ENCODE peak calls at places on chromosomes 6 and 20, in four cellular contexts. I, R, S and F are unnamed samples.

GRCh38 chr6:55445648-55446204 is 118.5 kb downstream of the GFRAL start:
- DNase-seq in I (no peak), R (peak), S (no peak), F (no peak)

GRCh38 chr6:18485660-18486435 is 98.7 kb downstream of the RNF144B start:
- DNase-seq in I (no peak), R (no peak), S (no peak), F (no peak)

GRCh38 chr6:87172292-87172691 is 16.9 kb downstream of the ZNF292 start:
- DNase-seq in I (no peak), R (no peak), S (no peak), F (no peak)

GRCh38 chr6:145247677-145248419 is 487.5 kb downstream of the EPM2A start:
- DNase-seq in I (no peak), R (peak), S (no peak), F (no peak)

GRCh38 chr6:156933201-156934053 is 156.2 kb downstream of the ARID1B start:
- DNase-seq in I (no peak), R (no peak), S (no peak), F (no peak)

GRCh38 chr6:158207452-158207788 is 39.3 kb downstream of the GTF2H5 start:
- DNase-seq in I (no peak), R (peak), S (no peak), F (peak)

GRCh38 chr6:37777272-37777736 is 42.2 kb upstream of the ZFAND3 start:
- DNase-seq in I (no peak), R (peak), S (no peak), F (no peak)

GRCh38 chr6:11323666-11324452 is 91.4 kb upstream of the NEDD9 start:
- DNase-seq in I (no peak), R (no peak), S (no peak), F (no peak)

GRCh38 chr6:111823831-111824607 is 49.2 kb downstream of the FYN start:
- DNase-seq in I (no peak), R (peak), S (no peak), F (no peak)

GRCh38 chr20:41279546-41280225 is 37.8 kb downstream of the ZHX3 start:
- DNase-seq in I (no peak), R (peak), S (no peak), F (peak)

GRCh38 chr20:53133134-53133533 is 161.0 kb downstream of the TSHZ2 start:
- DNase-seq in I (no peak), R (no peak), S (no peak), F (no peak)

GRCh38 chr6:108781419-108782110 is 66.7 kb upstream of the ARMC2 start:
- DNase-seq in I (no peak), R (no peak), S (no peak), F (no peak)

GRCh38 chr6:44266347-44266746 is 996 bp upstream of the NFKBIE start:
- DNase-seq in I (no peak), R (no peak), S (peak), F (peak)

GRCh38 chr6:108848116-108848868 is at the start of gene ARMC2:
- DNase-seq in I (peak), R (peak), S (peak), F (peak)

GRCh38 chr6:161374971-161375873 is 101.4 kb upstream of the AGPAT4 start:
- DNase-seq in I (no peak), R (no peak), S (no peak), F (no peak)

GRCh38 chr6:81023708-81024107 is 728.8 kb downstream of the TENT5A start:
- DNase-seq in I (no peak), R (no peak), S (no peak), F (no peak)

GRCh38 chr6:45420083-45420908 is 42.6 kb upstream of the SUPT3H start:
- DNase-seq in I (peak), R (peak), S (no peak), F (no peak)

GRCh38 chr6:33904050-33904827 is 100.4 kb upstream of the MLN start:
- DNase-seq in I (peak), R (no peak), S (peak), F (peak)

GRCh38 chr6:132818404-132819359 is 4.3 kb downstream of the RPS12 start:
- DNase-seq in I (no peak), R (peak), S (no peak), F (no peak)

GRCh38 chr6:63904844-63905243 is 269.2 kb downstream of the PHF3 start:
- DNase-seq in I (no peak), R (peak), S (no peak), F (no peak)

GRCh38 chr6:7773322-7773721 is 47.4 kb downstream of the BMP6 start:
- DNase-seq in I (no peak), R (peak), S (no peak), F (no peak)

GRCh38 chr20:31485450-31486339 is 10.6 kb downstream of the REM1 start:
- DNase-seq in I (no peak), R (peak), S (no peak), F (no peak)

GRCh38 chr20:50224052-50224451 is 33.4 kb downstream of the CEBPB start:
- DNase-seq in I (no peak), R (no peak), S (no peak), F (no peak)

GRCh38 chr6:145468534-145468933 is 266.8 kb downstream of the EPM2A start:
- DNase-seq in I (no peak), R (no peak), S (no peak), F (no peak)

GRCh38 chr6:3687847-3688246 is 63.7 kb downstream of the PXDC1 start:
- DNase-seq in I (no peak), R (no peak), S (no peak), F (no peak)

GRCh38 chr6:80454661-80455365 is 348.3 kb downstream of the BCKDHB start:
- DNase-seq in I (no peak), R (no peak), S (no peak), F (no peak)

GRCh38 chr20:49308875-49309274 is 31.0 kb upstream of the ZNFX1 start:
- DNase-seq in I (no peak), R (peak), S (no peak), F (no peak)

GRCh38 chr20:14525439-14525838 is 188.0 kb upstream of the FLRT3 start:
- DNase-seq in I (no peak), R (no peak), S (no peak), F (no peak)

GRCh38 chr6:154738561-154738961 is 5.3 kb downstream of the SCAF8 start:
- DNase-seq in I (no peak), R (peak), S (no peak), F (no peak)

GRCh38 chr20:16423311-16424212 is 149.7 kb downstream of the KIF16B start:
- DNase-seq in I (no peak), R (peak), S (no peak), F (no peak)

GRCh38 chr6:170177383-170178265 is 113.3 kb downstream of the DLL1 start:
- DNase-seq in I (no peak), R (no peak), S (no peak), F (no peak)

GRCh38 chr20:50557549-50558134 is 47.5 kb downstream of the PTPN1 start:
- DNase-seq in I (no peak), R (no peak), S (no peak), F (no peak)

GRCh38 chr6:2450546-2450945 is 205.1 kb upstream of the GMDS start:
- DNase-seq in I (no peak), R (peak), S (no peak), F (no peak)

GRCh38 chr6:3364391-3364790 is 92.5 kb downstream of the SLC22A23 start:
- DNase-seq in I (no peak), R (no peak), S (no peak), F (no peak)

GRCh38 chr20:52060794-52061714 is 130.5 kb downstream of the ZFP64 start:
- DNase-seq in I (no peak), R (peak), S (no peak), F (no peak)

GRCh38 chr20:47502271-47502730 is 614 bp downstream of the NCOA3 start:
- DNase-seq in I (peak), R (peak), S (no peak), F (no peak)

GRCh38 chr20:63942250-63943006 is 13.8 kb downstream of the UCKL1 start:
- DNase-seq in I (peak), R (peak), S (no peak), F (no peak)